ENCODE peak calls at places on chromosomes 1 and 21, in ten cellular contexts. B is uterus, P is AG04450, C is tibial nerve, L is breast epithelium, E is AG09319, G is A549, W is astrocyte of the spinal cord, Y is astrocyte, D is kidney. X is an unnamed sample.

GRCh38 chr21:45640001-45640887 is 3.3 kb upstream of the PCBP3 start:
- DNase-seq in E (no peak), P (no peak), W (no peak), C (no peak), D (no peak), G (no peak), L (no peak), Y (no peak), B (no peak), X (no peak)

GRCh38 chr1:170663011-170663410 is 920 bp upstream of the PRRX1 start:
- DNase-seq in G (no peak), C (no peak), L (no peak), B (no peak), D (no peak), Y (no peak), P (no peak), E (no peak), W (peak; percentile 63), X (no peak)

GRCh38 chr1:200381256-200381980 is 28.4 kb downstream of the ZNF281 start:
- DNase-seq in D (no peak), L (no peak), B (no peak), W (no peak), Y (no peak), C (no peak), E (no peak), G (no peak), P (no peak), X (no peak)

GRCh38 chr1:107695341-107695740 is 269.6 kb downstream of the VAV3 start:
- DNase-seq in L (no peak), W (no peak), C (no peak), B (no peak), E (no peak), G (no peak), Y (peak; percentile 76), P (no peak), D (no peak), X (no peak)

GRCh38 chr1:48610628-48611542 is 138.9 kb upstream of the SPATA6 start:
- DNase-seq in C (no peak), W (no peak), Y (no peak), B (no peak), P (no peak), D (peak; percentile 76), G (no peak), E (no peak), L (no peak), X (peak; percentile 28)

GRCh38 chr1:185578293-185578692 is 155.9 kb upstream of the HMCN1 start:
- DNase-seq in D (no peak), P (no peak), Y (no peak), W (no peak), B (no peak), C (no peak), E (no peak), G (no peak), L (no peak), X (no peak)

GRCh38 chr1:7784492-7785071 is 491 bp downstream of the PER3 start:
- DNase-seq in W (no peak), Y (no peak), G (no peak), L (peak; percentile 58), D (peak; percentile 85), P (no peak), C (no peak), B (no peak), E (no peak), X (no peak)

GRCh38 chr21:43775795-43776430 is at the start of gene CSTB:
- DNase-seq in W (peak; percentile 59), B (peak; percentile 78), G (peak; percentile 65), P (no peak), L (peak; percentile 77), C (peak; percentile 74), E (no peak), Y (peak; percentile 20), D (peak; percentile 96), X (peak; percentile 76)

DNA sequence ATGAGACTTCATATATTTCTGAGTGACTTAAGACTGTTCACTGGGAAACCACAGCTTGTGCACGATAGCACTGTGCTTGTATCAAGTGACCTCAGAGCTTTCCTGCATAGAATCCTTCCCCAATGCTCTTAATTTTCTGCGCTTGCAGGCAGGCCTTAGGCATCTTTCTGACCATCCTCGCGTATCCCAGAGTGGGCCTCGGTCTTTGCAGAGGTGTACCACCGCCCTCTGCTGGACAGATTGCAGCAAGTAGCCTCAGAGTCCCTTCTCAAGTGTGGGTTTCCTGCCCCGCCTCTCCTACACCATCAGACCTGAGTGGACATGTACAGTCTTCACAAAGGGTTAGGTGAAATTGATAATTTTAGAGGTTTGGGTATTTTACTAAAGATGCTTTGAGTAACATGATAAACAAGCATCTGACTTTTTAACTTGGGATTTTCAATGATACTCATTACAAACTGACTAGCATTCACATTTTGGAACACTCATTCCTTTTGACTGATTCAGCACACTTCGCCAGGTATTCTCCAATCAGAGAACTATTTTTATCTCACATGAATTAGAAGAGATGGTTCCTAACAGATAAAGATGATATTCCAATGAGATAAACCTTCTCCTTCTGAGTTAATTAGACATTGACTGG is 246.5 kb upstream of the USP25 start:
- DNase-seq in B (peak; percentile 84), C (peak; percentile 73), G (peak; percentile 90), D (peak; percentile 93), Y (peak; percentile 71), P (peak; percentile 76), W (peak; percentile 89), E (peak; percentile 69), L (peak; percentile 86), X (peak; percentile 81)
- TF ChIP-seq CTCF in B (peak; percentile 90), C (peak; percentile 88), G (peak; percentile 71), D (peak; percentile 92), Y (peak; percentile 89), P (peak; percentile 93), W (peak; percentile 92), E (peak; percentile 97), L (peak; percentile 86), X (peak; percentile 56)

GRCh38 chr1:227450489-227450888 is 112.9 kb upstream of the ZNF678 start:
- DNase-seq in G (no peak), L (no peak), B (no peak), Y (no peak), E (no peak), W (no peak), D (no peak), C (no peak), P (no peak), X (no peak)

GRCh38 chr1:227449727-227450420 is 113.5 kb upstream of the ZNF678 start:
- DNase-seq in P (no peak), L (no peak), C (no peak), G (no peak), Y (no peak), B (no peak), D (peak; percentile 29), W (no peak), E (no peak), X (no peak)

GRCh38 chr1:227451062-227451461 is 112.3 kb upstream of the ZNF678 start:
- DNase-seq in D (no peak), Y (no peak), P (no peak), W (no peak), G (no peak), B (no peak), L (no peak), E (no peak), C (no peak), X (no peak)

GRCh38 chr1:227447531-227447990 is 115.8 kb upstream of the ZNF678 start:
- DNase-seq in G (no peak), P (no peak), D (peak; percentile 92), C (no peak), B (peak; percentile 37), L (no peak), W (no peak), Y (peak; percentile 12), E (no peak), X (no peak)

DNA sequence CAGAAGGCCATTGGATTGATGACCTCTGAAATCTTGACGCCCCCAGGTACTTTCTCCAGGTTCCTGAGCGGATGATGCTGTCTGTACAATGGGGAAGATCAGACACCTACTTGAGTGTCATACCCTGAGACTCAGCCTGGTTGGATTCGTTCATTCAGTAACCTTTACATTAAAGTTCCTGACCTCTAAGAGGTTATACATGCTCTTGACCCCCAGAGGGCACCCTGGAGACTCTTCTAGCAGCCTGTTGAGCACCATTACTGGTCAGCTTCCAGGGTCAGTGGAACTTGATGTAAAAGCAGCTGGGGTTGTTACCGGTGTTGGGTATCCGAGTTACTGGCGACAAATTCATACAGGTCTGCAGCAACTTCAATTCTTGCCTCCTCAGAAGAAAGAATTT is 114.3 kb upstream of the ZNF678 start:
- DNase-seq in B (no peak), W (no peak), G (peak; percentile 57), L (no peak), C (no peak), Y (no peak), P (no peak), E (no peak), D (peak; percentile 18), X (no peak)
- TF ChIP-seq CTCF in B (no peak), W (peak; percentile 31), G (peak; percentile 21), L (no peak), C (no peak), Y (peak; percentile 26), P (peak; percentile 25), E (peak; percentile 34), D (peak; percentile 10), X (no peak)

DNA sequence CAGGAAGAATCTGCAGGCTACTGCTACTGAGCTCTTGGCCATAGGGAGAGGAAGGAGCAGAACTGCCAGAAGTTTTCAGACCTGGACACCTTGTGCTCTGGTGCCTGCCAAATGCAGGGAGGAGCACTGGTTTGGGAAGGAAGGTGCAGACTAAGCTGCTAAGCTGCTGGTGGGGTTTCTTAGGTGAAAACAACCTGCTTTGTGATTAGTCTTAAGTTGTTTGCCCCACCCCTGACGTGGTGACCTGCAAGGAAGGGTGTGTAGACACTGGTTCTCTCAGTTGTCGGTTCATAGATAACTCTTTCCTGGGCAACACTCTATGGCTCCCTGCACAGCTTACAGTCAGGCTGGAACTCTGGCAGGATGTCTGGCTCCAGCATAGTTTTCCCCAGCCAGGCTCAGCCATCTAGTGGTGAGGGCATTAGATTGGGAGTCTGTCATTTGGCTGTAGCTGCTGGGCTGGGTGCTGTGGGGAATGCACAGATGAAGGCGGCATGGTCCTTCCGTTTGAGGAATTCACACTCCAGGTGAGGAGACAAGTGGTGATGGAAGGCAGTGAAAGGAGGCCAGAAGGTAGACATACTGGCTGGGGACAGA is 10.3 kb upstream of the S100A10 start:
- DNase-seq in G (peak; percentile 34), B (no peak), W (no peak), Y (no peak), C (no peak), P (no peak), E (no peak), L (no peak), D (no peak), X (no peak)
- TF ChIP-seq CTCF in G (peak; percentile 29), B (no peak), W (peak; percentile 24), Y (no peak), C (no peak), P (peak; percentile 24), E (no peak), L (no peak), D (no peak), X (no peak)

DNA sequence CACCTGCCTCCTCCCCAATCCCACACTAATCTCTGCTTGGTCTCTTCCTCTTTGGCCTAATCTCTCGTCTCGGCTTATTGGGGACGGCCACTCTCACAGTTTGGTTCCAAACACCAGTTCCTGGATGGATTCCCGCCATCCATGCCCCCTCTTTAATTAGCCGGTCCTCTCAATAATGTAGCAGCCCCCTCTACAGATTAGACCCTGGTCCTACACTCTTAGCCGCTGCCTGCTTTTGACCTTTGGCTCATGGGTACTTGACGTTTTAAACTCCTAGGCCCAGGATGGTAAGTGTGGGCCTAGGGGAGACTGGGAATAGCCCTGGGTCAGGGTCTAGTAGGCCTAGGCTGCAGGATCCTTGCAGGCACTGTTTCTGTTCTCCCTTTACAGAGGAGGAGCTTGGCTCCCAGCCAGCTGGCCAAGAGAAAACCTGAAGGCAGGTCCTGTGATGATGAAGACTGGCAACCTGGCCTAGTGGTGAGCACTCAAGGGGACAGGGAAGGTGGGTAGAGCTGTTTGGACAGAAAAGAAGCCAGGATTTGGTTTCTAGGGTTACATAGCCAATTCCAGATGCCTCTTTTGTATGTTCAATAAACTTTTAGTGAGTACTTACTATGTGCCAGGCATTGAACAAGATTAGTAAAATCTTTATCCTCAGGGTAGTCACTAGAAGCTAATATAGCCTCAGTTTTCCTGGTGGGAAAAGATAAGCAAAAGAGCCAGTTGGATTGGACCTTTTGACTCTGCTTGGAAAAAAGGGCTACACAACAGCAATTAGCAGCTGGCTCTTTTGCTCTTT is 758 bp downstream of the RAD54L start:
- DNase-seq in E (no peak), Y (no peak), B (peak; percentile 31), D (no peak), W (no peak), G (peak; percentile 30), P (no peak), C (no peak), L (no peak), X (no peak)
- TF ChIP-seq CTCF in E (no peak), Y (no peak), B (no peak), D (no peak), W (peak; percentile 10), G (no peak), P (no peak), C (no peak), L (no peak), X (no peak)